ENCODE peak calls at places on chromosome 1, in eight cellular contexts. One of them, this sample, is unnamed.
A peak's percentile ranks its signal among the peaks of the same experiment; 100 is the strongest.

GRCh38 chr1:182725264-182725965 is 41.0 kb upstream of the RGS8 start:
- DNase-seq in pancreas: no peak
- DNase-seq in tibial nerve: no peak
- DNase-seq in esophagus squamous epithelium: no peak
- DNase-seq in neural progenitor cell: no peak
- DNase-seq in IMR-90: peak; percentile 39
- DNase-seq in heart left ventricle: no peak
- DNase-seq in left lung: no peak
- DNase-seq in this sample: no peak

GRCh38 chr1:181726608-181727007 is 243.3 kb downstream of the CACNA1E start:
- DNase-seq in pancreas: no peak
- DNase-seq in tibial nerve: no peak
- DNase-seq in esophagus squamous epithelium: no peak
- DNase-seq in neural progenitor cell: no peak
- DNase-seq in IMR-90: no peak
- DNase-seq in heart left ventricle: no peak
- DNase-seq in left lung: no peak
- DNase-seq in this sample: no peak

GRCh38 chr1:205042911-205043806 is at the start of gene CNTN2:
- DNase-seq in pancreas: no peak
- DNase-seq in tibial nerve: no peak
- DNase-seq in esophagus squamous epithelium: no peak
- DNase-seq in neural progenitor cell: peak; percentile 77
- DNase-seq in IMR-90: no peak
- DNase-seq in heart left ventricle: no peak
- DNase-seq in left lung: peak; percentile 54
- DNase-seq in this sample: no peak

GRCh38 chr1:53343831-53344668 is 16.2 kb upstream of the LRP8 start:
- DNase-seq in pancreas: no peak
- DNase-seq in tibial nerve: no peak
- DNase-seq in esophagus squamous epithelium: no peak
- DNase-seq in neural progenitor cell: no peak
- DNase-seq in IMR-90: peak; percentile 11
- DNase-seq in heart left ventricle: peak; percentile 9
- DNase-seq in left lung: no peak
- DNase-seq in this sample: peak; percentile 52

GRCh38 chr1:185200889-185201288 is 43.9 kb downstream of the SWT1 start:
- DNase-seq in pancreas: no peak
- DNase-seq in tibial nerve: no peak
- DNase-seq in esophagus squamous epithelium: no peak
- DNase-seq in neural progenitor cell: peak; percentile 9
- DNase-seq in IMR-90: no peak
- DNase-seq in heart left ventricle: no peak
- DNase-seq in left lung: no peak
- DNase-seq in this sample: no peak

GRCh38 chr1:46171872-46172271 is 3.0 kb upstream of the TSPAN1 start:
- DNase-seq in pancreas: peak; percentile 66
- DNase-seq in tibial nerve: no peak
- DNase-seq in esophagus squamous epithelium: no peak
- DNase-seq in neural progenitor cell: no peak
- DNase-seq in IMR-90: no peak
- DNase-seq in heart left ventricle: no peak
- DNase-seq in left lung: no peak
- DNase-seq in this sample: no peak

GRCh38 chr1:113742515-113742914 is 16.8 kb downstream of the PHTF1 start:
- DNase-seq in pancreas: no peak
- DNase-seq in tibial nerve: no peak
- DNase-seq in esophagus squamous epithelium: no peak
- DNase-seq in neural progenitor cell: no peak
- DNase-seq in IMR-90: peak; percentile 11
- DNase-seq in heart left ventricle: no peak
- DNase-seq in left lung: no peak
- DNase-seq in this sample: no peak

GRCh38 chr1:4668738-4669700 is 14.6 kb downstream of the AJAP1 start:
- DNase-seq in pancreas: no peak
- DNase-seq in tibial nerve: no peak
- DNase-seq in esophagus squamous epithelium: no peak
- DNase-seq in neural progenitor cell: no peak
- DNase-seq in IMR-90: no peak
- DNase-seq in heart left ventricle: no peak
- DNase-seq in left lung: no peak
- DNase-seq in this sample: no peak

GRCh38 chr1:82042306-82042705 is 241.6 kb downstream of the ADGRL2 start:
- DNase-seq in pancreas: no peak
- DNase-seq in tibial nerve: no peak
- DNase-seq in esophagus squamous epithelium: no peak
- DNase-seq in neural progenitor cell: no peak
- DNase-seq in IMR-90: no peak
- DNase-seq in heart left ventricle: no peak
- DNase-seq in left lung: no peak
- DNase-seq in this sample: no peak
- H3K4me1 ChIP-seq in pancreas: no peaks in the 10 kb centered on the region
- H3K4me1 ChIP-seq in tibial nerve: no peaks in the 10 kb centered on the region
- H3K4me1 ChIP-seq in esophagus squamous epithelium: no peaks in the 10 kb centered on the region
- H3K4me1 ChIP-seq in neural progenitor cell: peaks cover 10% of the 10 kb centered on the region
- H3K4me1 ChIP-seq in IMR-90: no peaks in the 10 kb centered on the region
- H3K4me1 ChIP-seq in heart left ventricle: no peaks in the 10 kb centered on the region
- H3K4me1 ChIP-seq in left lung: no peaks in the 10 kb centered on the region
- H3K4me1 ChIP-seq in this sample: no peaks in the 10 kb centered on the region

GRCh38 chr1:30777906-30778155 is 20.3 kb upstream of the LAPTM5 start:
- DNase-seq in pancreas: no peak
- DNase-seq in tibial nerve: no peak
- DNase-seq in esophagus squamous epithelium: no peak
- DNase-seq in neural progenitor cell: no peak
- DNase-seq in IMR-90: no peak
- DNase-seq in heart left ventricle: no peak
- DNase-seq in left lung: no peak
- DNase-seq in this sample: no peak
- TF ChIP-seq CTCF in pancreas: peak; percentile 9
- TF ChIP-seq CTCF in tibial nerve: no peak
- TF ChIP-seq CTCF in esophagus squamous epithelium: no peak
- TF ChIP-seq CTCF in neural progenitor cell: peak; percentile 29
- TF ChIP-seq CTCF in IMR-90: peak; percentile 25
- TF ChIP-seq CTCF in heart left ventricle: no peak
- TF ChIP-seq CTCF in left lung: no peak
- TF ChIP-seq CTCF in this sample: no peak

GRCh38 chr1:15966081-15966955 is 9.6 kb downstream of the ZBTB17 start:
- DNase-seq in pancreas: no peak
- DNase-seq in tibial nerve: no peak
- DNase-seq in esophagus squamous epithelium: no peak
- DNase-seq in neural progenitor cell: no peak
- DNase-seq in IMR-90: peak; percentile 79
- DNase-seq in heart left ventricle: no peak
- DNase-seq in left lung: no peak
- DNase-seq in this sample: no peak
- H3K4me1 ChIP-seq in pancreas: no peaks in the 10 kb centered on the region
- H3K4me1 ChIP-seq in tibial nerve: peaks cover 29% of the 10 kb centered on the region
- H3K4me1 ChIP-seq in esophagus squamous epithelium: peaks cover 8% of the 10 kb centered on the region
- H3K4me1 ChIP-seq in neural progenitor cell: peaks cover 6% of the 10 kb centered on the region
- H3K4me1 ChIP-seq in IMR-90: peaks cover 15% of the 10 kb centered on the region
- H3K4me1 ChIP-seq in heart left ventricle: peaks cover 25% of the 10 kb centered on the region
- H3K4me1 ChIP-seq in left lung: peaks cover 65% of the 10 kb centered on the region
- H3K4me1 ChIP-seq in this sample: peaks cover 40% of the 10 kb centered on the region

GRCh38 chr1:27290586-27290985 is 31.4 kb upstream of the TMEM222 start:
- DNase-seq in pancreas: no peak
- DNase-seq in tibial nerve: no peak
- DNase-seq in esophagus squamous epithelium: no peak
- DNase-seq in neural progenitor cell: no peak
- DNase-seq in IMR-90: no peak
- DNase-seq in heart left ventricle: no peak
- DNase-seq in left lung: no peak
- DNase-seq in this sample: no peak

DNA sequence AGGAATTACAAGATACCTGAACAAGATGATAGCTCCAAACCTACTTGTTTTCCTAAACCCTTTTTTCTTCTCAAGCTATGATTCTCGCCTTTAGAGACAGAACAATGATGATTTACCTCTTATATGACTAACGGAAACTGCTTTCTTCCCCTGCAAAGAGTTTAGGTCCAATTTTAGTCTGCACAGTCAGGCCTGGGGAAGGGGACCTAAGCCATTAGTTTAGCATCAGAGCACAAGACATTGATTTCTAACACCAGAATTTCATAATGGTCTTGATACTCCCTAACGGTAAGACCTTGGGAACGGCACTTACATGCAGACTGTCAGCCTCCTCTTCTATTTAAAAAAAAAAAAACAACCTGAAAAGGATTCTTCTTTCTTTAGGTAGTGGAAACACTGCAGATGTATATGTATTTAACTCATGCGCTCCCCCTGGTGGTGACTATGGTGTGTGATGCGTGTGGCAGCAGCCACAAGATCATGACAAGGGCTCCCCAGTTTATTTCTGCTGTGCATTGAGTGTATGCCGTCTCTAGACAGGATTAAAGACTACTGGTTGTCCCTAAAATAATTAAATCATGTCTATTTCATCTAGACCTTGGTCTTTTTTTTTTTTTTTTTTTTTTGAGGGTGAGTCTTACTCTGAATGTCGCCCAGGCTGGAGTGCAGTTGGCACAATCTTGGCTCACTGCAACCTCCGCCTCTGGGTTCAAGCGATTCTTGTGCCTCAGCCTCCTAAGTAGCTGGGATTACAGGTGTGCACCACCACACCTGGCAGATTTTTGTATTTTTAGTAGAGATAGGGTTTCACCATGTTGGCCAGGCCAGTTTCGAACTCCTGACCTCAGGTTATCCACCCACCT is 37.3 kb upstream of the TMEM222 start:
- DNase-seq in pancreas: peak; percentile 83
- DNase-seq in tibial nerve: peak; percentile 93
- DNase-seq in esophagus squamous epithelium: peak; percentile 21
- DNase-seq in neural progenitor cell: peak; percentile 92
- DNase-seq in IMR-90: peak; percentile 76
- DNase-seq in heart left ventricle: peak; percentile 75
- DNase-seq in left lung: peak; percentile 83
- DNase-seq in this sample: peak; percentile 90
- TF ChIP-seq CTCF in pancreas: peak; percentile 88
- TF ChIP-seq CTCF in tibial nerve: peak; percentile 61
- TF ChIP-seq CTCF in esophagus squamous epithelium: peak; percentile 82
- TF ChIP-seq CTCF in neural progenitor cell: peak; percentile 89
- TF ChIP-seq CTCF in IMR-90: peak; percentile 81
- TF ChIP-seq CTCF in heart left ventricle: peak; percentile 91
- TF ChIP-seq CTCF in left lung: peak; percentile 81
- TF ChIP-seq CTCF in this sample: peak; percentile 77

GRCh38 chr1:229318056-229318455 is 24.8 kb downstream of the CCSAP start:
- DNase-seq in pancreas: no peak
- DNase-seq in tibial nerve: no peak
- DNase-seq in esophagus squamous epithelium: no peak
- DNase-seq in neural progenitor cell: no peak
- DNase-seq in IMR-90: peak; percentile 37
- DNase-seq in heart left ventricle: no peak
- DNase-seq in left lung: no peak
- DNase-seq in this sample: no peak
- H3K4me1 ChIP-seq in pancreas: no peaks in the 10 kb centered on the region
- H3K4me1 ChIP-seq in tibial nerve: no peaks in the 10 kb centered on the region
- H3K4me1 ChIP-seq in esophagus squamous epithelium: no peaks in the 10 kb centered on the region
- H3K4me1 ChIP-seq in neural progenitor cell: no peaks in the 10 kb centered on the region
- H3K4me1 ChIP-seq in IMR-90: peaks cover 2% of the 10 kb centered on the region
- H3K4me1 ChIP-seq in heart left ventricle: no peaks in the 10 kb centered on the region
- H3K4me1 ChIP-seq in left lung: no peaks in the 10 kb centered on the region
- H3K4me1 ChIP-seq in this sample: no peaks in the 10 kb centered on the region